ENCODE peak calls at places on chromosomes 12 and 14, in four cellular contexts. N is A549, Y is AG09309, A is psoas muscle. L is an unnamed sample.
A peak's percentile ranks its signal among the peaks of the same experiment; 100 is the strongest.

GRCh38 chr14:47439953-47440352 is 235.5 kb downstream of the MDGA2 start:
- DNase-seq in N (no peak), Y (no peak), A (no peak), L (no peak)

GRCh38 chr12:106247731-106248176 is at the start of gene CKAP4:
- DNase-seq in A (peak; percentile 82), N (peak; percentile 74), Y (no peak), L (peak; percentile 72)

GRCh38 chr12:108616359-108616758 is 17.3 kb downstream of the SELPLG start:
- DNase-seq in Y (no peak), A (no peak), N (no peak), L (no peak)

GRCh38 chr12:87266305-87266704 is 762.9 kb downstream of the C12orf50 start:
- DNase-seq in Y (no peak), N (peak; percentile 27), A (no peak), L (no peak)

GRCh38 chr12:54329756-54330155 is 4.8 kb downstream of the COPZ1 start:
- DNase-seq in A (no peak), Y (no peak), N (no peak), L (no peak)

GRCh38 chr12:79983492-79983891 is 48.6 kb upstream of the PPP1R12A start:
- DNase-seq in N (peak; percentile 53), A (no peak), Y (peak; percentile 92), L (no peak)

GRCh38 chr12:33634544-33634943 is 194.9 kb upstream of the SYT10 start:
- DNase-seq in A (no peak), Y (no peak), N (no peak), L (no peak)

GRCh38 chr12:9951026-9951652 is 19.0 kb upstream of the CLEC2A start:
- DNase-seq in Y (no peak), N (no peak), A (no peak), L (no peak)

GRCh38 chr14:78023112-78023511 is 147.1 kb upstream of the NRXN3 start:
- DNase-seq in N (no peak), A (no peak), Y (no peak), L (no peak)

GRCh38 chr12:26471560-26471959 is 276.2 kb downstream of the SSPN start:
- DNase-seq in N (no peak), A (no peak), Y (peak; percentile 21), L (no peak)

GRCh38 chr14:23095196-23096108 is at the start of gene C14orf119:
- DNase-seq in Y (peak; percentile 98), A (peak; percentile 99), N (peak; percentile 98), L (peak; percentile 100)

GRCh38 chr12:47722926-47723631 is 2.2 kb downstream of the ENDOU start:
- DNase-seq in N (no peak), A (no peak), Y (no peak), L (no peak)

GRCh38 chr14:42224053-42224888 is 617.6 kb downstream of the LRFN5 start:
- DNase-seq in Y (no peak), A (peak; percentile 24), N (peak; percentile 65), L (peak; percentile 68)

GRCh38 chr12:69851976-69852375 is 26.9 kb downstream of the MYRFL start:
- DNase-seq in Y (no peak), A (no peak), N (no peak), L (no peak)

GRCh38 chr12:69844416-69844815 is 19.4 kb downstream of the MYRFL start:
- DNase-seq in Y (no peak), N (no peak), A (no peak), L (no peak)

GRCh38 chr12:69843653-69844052 is 18.6 kb downstream of the MYRFL start:
- DNase-seq in N (no peak), Y (no peak), A (no peak), L (no peak)

GRCh38 chr12:69844836-69845235 is 19.8 kb downstream of the MYRFL start:
- DNase-seq in N (no peak), Y (no peak), A (no peak), L (no peak)

DNA sequence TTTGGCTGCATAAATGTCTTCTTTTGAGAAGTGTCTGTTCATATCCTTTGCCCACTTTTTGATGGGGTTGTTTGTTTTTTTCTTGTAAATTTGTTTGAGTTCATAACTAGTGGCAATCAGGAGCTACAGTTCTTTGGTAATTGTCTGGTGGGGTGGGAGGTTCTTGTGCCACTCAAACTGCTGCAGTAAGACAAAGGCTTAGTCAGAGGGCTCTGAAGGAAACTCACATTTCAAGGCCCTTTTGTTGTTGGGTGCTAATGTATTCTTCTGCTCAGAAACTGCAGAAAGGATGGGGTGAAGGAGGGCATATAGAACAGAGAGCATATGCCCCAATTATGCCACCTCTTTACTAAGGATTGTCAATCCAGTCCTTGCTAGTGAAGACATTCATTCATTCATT is 21.9 kb downstream of the MYRFL start:
- DNase-seq in Y (no peak), A (no peak), N (no peak), L (no peak)
- H3K4me3 ChIP-seq in Y (no peak overlapping the region), A (no peak overlapping the region), N (no peak overlapping the region), L (no peak overlapping the region)

DNA sequence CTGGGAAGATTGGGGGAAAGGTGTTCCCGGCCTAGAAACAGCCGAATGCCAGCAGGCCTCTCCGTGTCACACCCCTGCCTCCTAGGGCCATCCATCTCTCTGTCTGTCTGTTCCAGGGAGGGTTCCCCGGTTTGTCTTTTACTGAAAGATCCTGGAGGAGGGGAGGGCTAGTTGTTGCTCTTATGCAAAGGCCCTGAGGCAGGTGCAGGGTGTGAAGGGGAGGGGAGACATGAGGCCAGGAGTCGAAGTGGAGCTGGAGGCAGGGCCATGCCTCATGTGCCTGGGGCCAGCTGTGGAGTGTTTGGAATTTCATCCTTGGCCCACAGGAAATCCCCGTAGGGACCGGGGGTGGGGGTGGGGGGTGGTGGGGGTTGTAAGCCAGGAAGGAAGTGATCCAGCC is 8.7 kb upstream of the RCOR1 start:
- DNase-seq in Y (no peak), N (no peak), A (no peak), L (no peak)
- H3K4me3 ChIP-seq in Y (no peak overlapping the region), N (no peak overlapping the region), A (no peak overlapping the region), L (no peak overlapping the region)

DNA sequence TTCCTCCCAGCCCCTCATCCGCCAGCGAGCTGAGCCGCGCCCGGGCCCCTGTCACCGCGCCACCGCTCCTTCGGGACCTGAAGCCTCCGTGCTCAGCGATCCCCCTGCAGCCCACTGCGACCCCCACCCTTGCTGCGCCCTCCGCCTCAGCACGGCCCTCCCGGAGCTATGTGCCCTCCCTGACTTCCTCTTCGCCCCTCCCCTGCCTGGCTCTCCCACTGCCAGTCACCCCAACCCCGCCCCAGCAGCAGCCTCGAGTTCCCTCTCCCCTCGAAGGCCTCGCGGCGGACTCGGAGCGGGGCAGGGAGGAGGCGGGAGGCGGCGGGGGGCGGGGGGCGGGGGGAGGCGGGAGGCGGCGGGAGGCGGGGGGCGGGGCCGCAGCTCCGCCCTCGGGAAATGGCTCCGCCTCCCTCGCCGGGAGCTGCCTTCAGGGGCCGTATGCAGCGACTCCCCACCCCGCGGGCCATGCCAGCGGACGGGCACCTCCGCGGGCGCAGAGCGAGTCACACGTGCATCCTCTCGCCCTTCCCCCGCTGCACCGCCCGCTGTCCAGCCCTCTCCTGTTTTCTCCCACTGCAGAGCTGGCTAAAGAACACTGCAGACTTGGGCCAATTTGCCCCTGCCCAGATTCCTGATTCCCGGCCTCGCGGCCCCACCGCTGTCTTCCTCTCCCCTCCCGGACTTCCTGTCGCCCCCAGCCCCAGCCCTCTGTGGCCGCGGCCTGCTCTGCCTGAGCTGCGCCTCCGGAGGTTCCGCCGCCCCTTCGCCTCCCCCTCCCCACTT is 29.1 kb upstream of the ADIPOR2 start:
- DNase-seq in Y (peak; percentile 52), N (peak; percentile 91), A (peak; percentile 92), L (peak; percentile 94)
- H3K4me3 ChIP-seq in Y (peak overlapping the region; percentile 58), N (peak overlapping the region; percentile 45), A (peak overlapping the region; percentile 73), L (peak overlapping the region; percentile 38)

DNA sequence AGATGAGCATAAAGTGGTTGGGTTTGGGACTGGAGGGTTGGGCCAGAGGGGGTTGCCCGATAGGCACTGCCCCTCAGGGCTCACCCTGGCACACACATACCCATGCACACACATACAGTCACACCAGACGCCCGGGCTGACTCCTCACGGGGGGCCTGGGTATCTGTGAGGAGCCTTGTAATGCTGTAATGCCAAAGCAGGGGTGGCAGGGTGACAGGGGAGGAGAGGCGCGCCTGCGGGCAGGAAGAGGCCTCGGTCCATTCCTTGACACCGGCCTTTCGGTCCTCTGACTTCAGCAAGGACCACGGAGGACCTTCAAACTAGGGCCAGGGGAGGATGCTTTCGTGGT is 375 bp downstream of the FAIM2 start:
- DNase-seq in N (no peak), A (no peak), Y (no peak), L (no peak)
- H3K4me3 ChIP-seq in N (no peak overlapping the region), A (peak overlapping the region; percentile 35), Y (peak overlapping the region; percentile 43), L (no peak overlapping the region)